ENCODE peak calls at places on chromosomes 2 and 18, in seven cellular contexts. Y is neural progenitor cell, P is lower leg skin, L is cardiac fibroblast, U is HFFc6, M is mesothelial cell of epicardium, K is nephron progenitor cell. J is an unnamed sample.

GRCh38 chr2:164910091-164910899 is 45.0 kb downstream of the SLC38A11 start:
- DNase-seq in M (no peak), Y (no peak), L (no peak), U (peak; percentile 53), K (no peak), P (no peak), J (peak; percentile 55)

GRCh38 chr2:151049746-151050145 is 211.9 kb downstream of the RBM43 start:
- DNase-seq in Y (no peak), U (peak; percentile 65), M (no peak), P (no peak), L (peak; percentile 70), K (no peak), J (no peak)

GRCh38 chr2:223396993-223397392 is 205.2 kb downstream of the SCG2 start:
- DNase-seq in K (no peak), Y (no peak), P (no peak), M (no peak), L (peak; percentile 7), U (no peak), J (no peak)

GRCh38 chr2:96552284-96553175 is 16.0 kb downstream of the ARID5A start:
- DNase-seq in U (no peak), K (no peak), L (no peak), M (no peak), P (no peak), Y (no peak), J (no peak)

GRCh38 chr2:40304340-40304739 is 147.6 kb downstream of the SLC8A1 start:
- DNase-seq in K (no peak), M (no peak), U (no peak), L (no peak), Y (no peak), P (no peak), J (no peak)

GRCh38 chr2:128285329-128285931 is 33.2 kb downstream of the HS6ST1 start:
- DNase-seq in K (no peak), L (no peak), M (no peak), Y (no peak), P (no peak), U (no peak), J (no peak)

GRCh38 chr2:74507926-74508520 is 528 bp upstream of the PCGF1 start:
- DNase-seq in M (peak; percentile 66), Y (peak; percentile 56), K (peak; percentile 45), P (no peak), U (peak; percentile 58), L (peak; percentile 46), J (no peak)

GRCh38 chr2:111133603-111134002 is 12.9 kb downstream of the BCL2L11 start:
- DNase-seq in M (no peak), L (no peak), U (no peak), P (no peak), Y (no peak), K (no peak), J (no peak)

GRCh38 chr2:187263675-187264580 is 184.1 kb downstream of the CALCRL start:
- DNase-seq in P (no peak), Y (no peak), M (no peak), U (no peak), L (peak; percentile 8), K (no peak), J (no peak)

GRCh38 chr2:231373184-231373583 is 22.3 kb upstream of the B3GNT7 start:
- DNase-seq in U (no peak), Y (no peak), K (no peak), L (no peak), P (no peak), M (no peak), J (no peak)

GRCh38 chr2:52144588-52144987 is 1112.7 kb upstream of the NRXN1 start:
- DNase-seq in L (no peak), P (no peak), U (no peak), Y (peak; percentile 71), K (no peak), M (no peak), J (no peak)

GRCh38 chr2:186327251-186327868 is 158.7 kb upstream of the ZC3H15 start:
- DNase-seq in M (no peak), L (no peak), Y (no peak), U (no peak), K (no peak), P (no peak), J (no peak)

GRCh38 chr2:133489641-133490411 is 78.4 kb downstream of the NCKAP5 start:
- DNase-seq in U (no peak), K (no peak), L (peak; percentile 63), M (no peak), Y (no peak), P (peak; percentile 44), J (no peak)

GRCh38 chr18:10490401-10491289 is 35.2 kb upstream of the NAPG start:
- DNase-seq in U (no peak), K (no peak), P (no peak), L (no peak), Y (peak; percentile 76), M (no peak), J (no peak)
- TF ChIP-seq CTCF in U (no peak), K (no peak), P (no peak), L (no peak), Y (peak; percentile 56), M (no peak), J (no peak)

GRCh38 chr2:47373747-47374146 is 29.2 kb upstream of the MSH2 start:
- DNase-seq in P (no peak), M (peak; percentile 7), U (no peak), K (no peak), Y (peak; percentile 41), L (no peak), J (no peak)
- TF ChIP-seq CTCF in P (no peak), M (no peak), U (no peak), K (no peak), Y (peak; percentile 36), L (no peak), J (no peak)

GRCh38 chr18:55406374-55407045 is 181.5 kb downstream of the TCF4 start:
- DNase-seq in P (no peak), L (no peak), U (no peak), M (no peak), Y (no peak), K (no peak), J (no peak)

GRCh38 chr18:55407191-55407590 is 180.8 kb downstream of the TCF4 start:
- DNase-seq in L (no peak), Y (no peak), M (no peak), K (no peak), P (no peak), U (no peak), J (no peak)

GRCh38 chr18:55404811-55405654 is 183.0 kb downstream of the TCF4 start:
- DNase-seq in M (no peak), L (peak; percentile 79), K (no peak), P (no peak), U (no peak), Y (no peak), J (no peak)

GRCh38 chr18:55404136-55404810 is 183.7 kb downstream of the TCF4 start:
- DNase-seq in U (no peak), L (no peak), P (no peak), K (no peak), Y (no peak), M (no peak), J (no peak)

DNA sequence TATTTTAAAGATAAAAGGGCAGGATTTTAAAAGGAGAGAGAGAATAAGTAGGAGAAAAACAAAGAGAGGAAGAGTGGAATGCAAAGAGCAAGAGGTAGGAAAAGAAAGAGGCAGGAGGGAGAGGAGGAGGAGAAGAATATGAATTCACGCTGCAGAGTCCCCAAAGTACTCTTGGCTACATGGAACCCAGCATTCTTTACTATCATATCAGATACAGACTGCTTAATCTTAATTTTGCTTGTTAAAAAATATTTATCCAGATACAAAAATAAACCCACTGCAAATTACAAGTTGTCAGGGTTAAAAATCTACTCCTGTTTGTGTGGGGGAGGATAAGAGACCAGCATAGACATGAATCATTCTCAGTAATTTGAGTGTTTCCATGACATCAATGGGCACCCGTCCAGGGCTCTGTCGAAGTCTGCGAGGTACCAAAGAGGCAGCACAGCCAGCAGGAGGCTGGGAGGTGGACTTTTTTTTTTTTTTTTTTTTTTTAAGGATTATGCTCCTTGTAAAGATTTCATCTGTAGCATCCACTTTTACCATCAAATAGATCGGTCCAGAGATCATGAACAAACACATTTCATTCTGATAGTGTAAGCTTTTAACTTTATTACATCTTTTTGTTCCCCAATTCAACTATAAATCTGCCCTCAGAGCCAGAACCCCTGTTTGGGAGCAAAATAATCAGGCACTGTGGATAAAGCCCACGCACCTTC is 182.2 kb downstream of the TCF4 start:
- DNase-seq in Y (peak; percentile 12), K (peak; percentile 31), P (peak; percentile 67), L (peak; percentile 99), M (peak; percentile 81), U (peak; percentile 94), J (peak; percentile 88)
- TF ChIP-seq CTCF in Y (no peak), K (no peak), P (no peak), L (peak; percentile 25), M (no peak), U (peak; percentile 41), J (peak; percentile 26)

GRCh38 chr18:5106730-5107129 is 90.3 kb downstream of the AKAIN1 start:
- DNase-seq in U (no peak), M (no peak), P (no peak), Y (peak; percentile 12), L (no peak), K (no peak), J (no peak)
- TF ChIP-seq CTCF in U (peak; percentile 15), M (no peak), P (no peak), Y (peak; percentile 61), L (no peak), K (no peak), J (no peak)

GRCh38 chr18:22687892-22688680 is 245.0 kb upstream of the RBBP8 start:
- DNase-seq in M (no peak), U (no peak), K (no peak), L (no peak), P (no peak), Y (no peak), J (no peak)
- TF ChIP-seq CTCF in M (no peak), U (no peak), K (no peak), L (no peak), P (no peak), Y (no peak), J (no peak)

DNA sequence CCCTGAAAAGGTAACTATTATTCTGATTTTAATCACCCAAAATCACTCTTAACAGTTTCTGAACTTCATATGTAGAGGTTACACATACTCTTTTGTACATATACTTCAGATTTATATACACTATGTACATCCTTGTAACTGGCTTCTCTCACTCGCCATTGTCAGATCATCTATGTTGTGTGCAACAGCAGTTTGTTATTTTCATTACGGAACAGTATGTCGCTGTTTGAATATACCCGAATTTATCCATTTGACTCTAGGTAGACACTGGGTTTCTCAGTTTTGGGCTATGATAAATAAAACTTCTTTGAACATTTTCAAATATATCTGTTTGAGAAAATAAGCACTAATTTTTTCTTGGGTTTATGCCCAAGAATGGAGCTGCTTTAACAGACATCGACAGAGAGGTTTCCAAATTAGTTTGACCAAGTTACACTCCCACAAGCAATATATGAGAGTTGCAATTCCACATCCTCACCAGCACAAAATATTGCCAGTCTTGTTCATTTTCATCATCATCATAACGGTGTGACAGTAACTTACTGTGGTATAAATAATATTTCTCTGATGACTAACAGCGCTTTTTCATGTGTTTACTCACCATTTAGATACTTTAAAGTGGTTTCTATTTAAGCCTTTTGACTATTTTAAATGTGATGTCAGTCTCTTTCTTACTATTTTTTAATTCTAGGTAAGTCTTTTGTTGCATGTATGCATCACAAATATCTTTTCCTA is 80.9 kb downstream of the SMC6 start:
- DNase-seq in M (no peak), K (no peak), U (peak; percentile 77), P (no peak), Y (no peak), L (peak; percentile 30), J (peak; percentile 59)
- TF ChIP-seq CTCF in M (no peak), K (no peak), U (peak; percentile 33), P (no peak), Y (no peak), L (peak; percentile 22), J (no peak)

J was measured in AG09309.